ENCODE peak calls at places on chromosome 14, in six cellular contexts. One of them, this sample, is unnamed.

GRCh38 chr14:37417151-37417550 is 177.9 kb downstream of the FOXA1 start:
- DNase-seq in colonic mucosa: no peak
- DNase-seq in pancreas: no peak
- DNase-seq in RWPE1: no peak
- DNase-seq in fibroblast of the aortic adventitia: no peak
- DNase-seq in AG04450: no peak
- DNase-seq in this sample: no peak

GRCh38 chr14:56945291-56945690 is 135.0 kb upstream of the OTX2 start:
- DNase-seq in colonic mucosa: no peak
- DNase-seq in fibroblast of the aortic adventitia: no peak
- DNase-seq in pancreas: no peak
- DNase-seq in AG04450: no peak
- DNase-seq in RWPE1: no peak
- DNase-seq in this sample: no peak

GRCh38 chr14:23650506-23650905 is 14.3 kb downstream of the DHRS2 start:
- DNase-seq in fibroblast of the aortic adventitia: no peak
- DNase-seq in RWPE1: no peak
- DNase-seq in colonic mucosa: no peak
- DNase-seq in AG04450: no peak
- DNase-seq in pancreas: no peak
- DNase-seq in this sample: no peak

GRCh38 chr14:96811265-96811664 is 14.1 kb downstream of the VRK1 start:
- DNase-seq in RWPE1: peak
- DNase-seq in fibroblast of the aortic adventitia: peak
- DNase-seq in AG04450: peak
- DNase-seq in colonic mucosa: no peak
- DNase-seq in pancreas: no peak
- DNase-seq in this sample: no peak

GRCh38 chr14:35366048-35366428 is 38.5 kb downstream of the NFKBIA start:
- DNase-seq in fibroblast of the aortic adventitia: peak
- DNase-seq in colonic mucosa: no peak
- DNase-seq in RWPE1: no peak
- DNase-seq in AG04450: no peak
- DNase-seq in pancreas: peak
- DNase-seq in this sample: no peak

GRCh38 chr14:70905316-70905715 is 1.9 kb upstream of the PCNX1 start:
- DNase-seq in colonic mucosa: peak
- DNase-seq in RWPE1: no peak
- DNase-seq in pancreas: no peak
- DNase-seq in AG04450: peak
- DNase-seq in fibroblast of the aortic adventitia: peak
- DNase-seq in this sample: no peak

GRCh38 chr14:79357307-79357706 is 854.0 kb downstream of the DIO2 start:
- DNase-seq in pancreas: no peak
- DNase-seq in RWPE1: no peak
- DNase-seq in fibroblast of the aortic adventitia: no peak
- DNase-seq in colonic mucosa: no peak
- DNase-seq in AG04450: no peak
- DNase-seq in this sample: no peak

GRCh38 chr14:22375321-22375930 is 213.6 kb downstream of the DAD1 start:
- DNase-seq in AG04450: peak
- DNase-seq in colonic mucosa: peak
- DNase-seq in RWPE1: peak
- DNase-seq in pancreas: no peak
- DNase-seq in fibroblast of the aortic adventitia: peak
- DNase-seq in this sample: peak

GRCh38 chr14:29637406-29637805 is 290.2 kb downstream of the PRKD1 start:
- DNase-seq in fibroblast of the aortic adventitia: peak
- DNase-seq in pancreas: peak
- DNase-seq in colonic mucosa: peak
- DNase-seq in AG04450: no peak
- DNase-seq in RWPE1: no peak
- DNase-seq in this sample: no peak

GRCh38 chr14:57089901-57090300 is 178.8 kb downstream of the EXOC5 start:
- DNase-seq in colonic mucosa: no peak
- DNase-seq in AG04450: no peak
- DNase-seq in pancreas: no peak
- DNase-seq in RWPE1: no peak
- DNase-seq in fibroblast of the aortic adventitia: no peak
- DNase-seq in this sample: no peak

GRCh38 chr14:55454264-55455151 is 14.1 kb upstream of the TBPL2 start:
- DNase-seq in AG04450: peak
- DNase-seq in fibroblast of the aortic adventitia: peak
- DNase-seq in pancreas: no peak
- DNase-seq in colonic mucosa: peak
- DNase-seq in RWPE1: peak
- DNase-seq in this sample: no peak

GRCh38 chr14:69484444-69485113 is at the start of gene PLEKHD1:
- DNase-seq in RWPE1: peak
- DNase-seq in fibroblast of the aortic adventitia: no peak
- DNase-seq in pancreas: peak
- DNase-seq in colonic mucosa: peak
- DNase-seq in AG04450: no peak
- DNase-seq in this sample: no peak

GRCh38 chr14:78448483-78449094 is 278.4 kb downstream of the NRXN3 start:
- DNase-seq in colonic mucosa: peak
- DNase-seq in pancreas: peak
- DNase-seq in fibroblast of the aortic adventitia: peak
- DNase-seq in AG04450: no peak
- DNase-seq in RWPE1: peak
- DNase-seq in this sample: peak

GRCh38 chr14:76292561-76292960 is 83.4 kb upstream of the ESRRB start:
- DNase-seq in pancreas: no peak
- DNase-seq in colonic mucosa: no peak
- DNase-seq in fibroblast of the aortic adventitia: no peak
- DNase-seq in AG04450: no peak
- DNase-seq in RWPE1: no peak
- DNase-seq in this sample: no peak

GRCh38 chr14:68368850-68369249 is 424.0 kb downstream of the ZFP36L1 start:
- DNase-seq in pancreas: no peak
- DNase-seq in fibroblast of the aortic adventitia: no peak
- DNase-seq in colonic mucosa: no peak
- DNase-seq in AG04450: no peak
- DNase-seq in RWPE1: no peak
- DNase-seq in this sample: no peak

GRCh38 chr14:77104393-77104792 is 6.3 kb downstream of the CIPC start:
- DNase-seq in fibroblast of the aortic adventitia: no peak
- DNase-seq in AG04450: no peak
- DNase-seq in colonic mucosa: no peak
- DNase-seq in pancreas: no peak
- DNase-seq in RWPE1: no peak
- DNase-seq in this sample: no peak

GRCh38 chr14:41449057-41449456 is 157.6 kb upstream of the LRFN5 start:
- DNase-seq in AG04450: no peak
- DNase-seq in RWPE1: no peak
- DNase-seq in fibroblast of the aortic adventitia: no peak
- DNase-seq in pancreas: no peak
- DNase-seq in colonic mucosa: no peak
- DNase-seq in this sample: no peak

GRCh38 chr14:94904636-94905035 is 134.7 kb upstream of the GSC start:
- DNase-seq in pancreas: no peak
- DNase-seq in RWPE1: no peak
- DNase-seq in AG04450: no peak
- DNase-seq in colonic mucosa: no peak
- DNase-seq in fibroblast of the aortic adventitia: peak
- DNase-seq in this sample: no peak

GRCh38 chr14:30210630-30211029 is 283.0 kb upstream of the PRKD1 start:
- DNase-seq in AG04450: no peak
- DNase-seq in colonic mucosa: no peak
- DNase-seq in pancreas: no peak
- DNase-seq in fibroblast of the aortic adventitia: peak
- DNase-seq in RWPE1: no peak
- DNase-seq in this sample: no peak

GRCh38 chr14:34980337-34980900 is 2.4 kb upstream of the SRP54 start:
- DNase-seq in colonic mucosa: no peak
- DNase-seq in fibroblast of the aortic adventitia: no peak
- DNase-seq in AG04450: no peak
- DNase-seq in RWPE1: no peak
- DNase-seq in pancreas: no peak
- DNase-seq in this sample: no peak

GRCh38 chr14:55430024-55430690 is 10.3 kb downstream of the TBPL2 start:
- DNase-seq in pancreas: no peak
- DNase-seq in colonic mucosa: peak
- DNase-seq in AG04450: peak
- DNase-seq in RWPE1: peak
- DNase-seq in fibroblast of the aortic adventitia: peak
- DNase-seq in this sample: peak

GRCh38 chr14:60327447-60328331 is 78.7 kb downstream of the PPM1A start:
- DNase-seq in RWPE1: no peak
- DNase-seq in fibroblast of the aortic adventitia: no peak
- DNase-seq in colonic mucosa: peak
- DNase-seq in AG04450: no peak
- DNase-seq in pancreas: peak
- DNase-seq in this sample: peak

GRCh38 chr14:36070056-36071043 is 106.2 kb downstream of the PTCSC3 start:
- DNase-seq in pancreas: peak
- DNase-seq in colonic mucosa: peak
- DNase-seq in fibroblast of the aortic adventitia: peak
- DNase-seq in RWPE1: peak
- DNase-seq in AG04450: peak
- DNase-seq in this sample: peak

GRCh38 chr14:77120771-77121743 is 20.5 kb downstream of the ZDHHC22 start:
- DNase-seq in colonic mucosa: no peak
- DNase-seq in pancreas: no peak
- DNase-seq in AG04450: no peak
- DNase-seq in RWPE1: no peak
- DNase-seq in fibroblast of the aortic adventitia: no peak
- DNase-seq in this sample: peak

GRCh38 chr14:73491256-73491976 is 683 bp downstream of the RIOX1 start:
- DNase-seq in pancreas: peak
- DNase-seq in colonic mucosa: peak
- DNase-seq in fibroblast of the aortic adventitia: peak
- DNase-seq in AG04450: peak
- DNase-seq in RWPE1: peak
- DNase-seq in this sample: peak

GRCh38 chr14:69039287-69039628 is 60.2 kb upstream of the ACTN1 start:
- DNase-seq in fibroblast of the aortic adventitia: peak
- DNase-seq in pancreas: no peak
- DNase-seq in AG04450: no peak
- DNase-seq in colonic mucosa: no peak
- DNase-seq in RWPE1: peak
- DNase-seq in this sample: no peak

GRCh38 chr14:64721391-64721791 is 17.2 kb downstream of the PLEKHG3 start:
- DNase-seq in RWPE1: no peak
- DNase-seq in AG04450: no peak
- DNase-seq in fibroblast of the aortic adventitia: peak
- DNase-seq in pancreas: peak
- DNase-seq in colonic mucosa: peak
- DNase-seq in this sample: no peak

GRCh38 chr14:75452900-75453816 is 25.3 kb downstream of the JDP2 start:
- DNase-seq in colonic mucosa: no peak
- DNase-seq in pancreas: no peak
- DNase-seq in AG04450: peak
- DNase-seq in fibroblast of the aortic adventitia: peak
- DNase-seq in RWPE1: peak
- DNase-seq in this sample: no peak

GRCh38 chr14:68522510-68523325 is 270.1 kb downstream of the ZFP36L1 start:
- DNase-seq in AG04450: no peak
- DNase-seq in fibroblast of the aortic adventitia: peak
- DNase-seq in RWPE1: no peak
- DNase-seq in colonic mucosa: no peak
- DNase-seq in pancreas: no peak
- DNase-seq in this sample: no peak

GRCh38 chr14:47675489-47676300 is at the start of gene MDGA2:
- DNase-seq in AG04450: no peak
- DNase-seq in fibroblast of the aortic adventitia: no peak
- DNase-seq in pancreas: peak
- DNase-seq in colonic mucosa: no peak
- DNase-seq in RWPE1: peak
- DNase-seq in this sample: peak

GRCh38 chr14:28142400-28143015 is 624.1 kb upstream of the FOXG1 start:
- DNase-seq in pancreas: no peak
- DNase-seq in AG04450: no peak
- DNase-seq in colonic mucosa: no peak
- DNase-seq in fibroblast of the aortic adventitia: peak
- DNase-seq in RWPE1: peak
- DNase-seq in this sample: no peak
- TF ChIP-seq CTCF in pancreas: no peak
- TF ChIP-seq CTCF in AG04450: no peak
- TF ChIP-seq CTCF in colonic mucosa: no peak
- TF ChIP-seq CTCF in fibroblast of the aortic adventitia: peak
- TF ChIP-seq CTCF in RWPE1: peak
- TF ChIP-seq CTCF in this sample: no peak

GRCh38 chr14:102982852-102983470 is 60.5 kb downstream of the AMN start:
- DNase-seq in pancreas: peak
- DNase-seq in colonic mucosa: no peak
- DNase-seq in RWPE1: no peak
- DNase-seq in AG04450: no peak
- DNase-seq in fibroblast of the aortic adventitia: no peak
- DNase-seq in this sample: no peak
- TF ChIP-seq CTCF in pancreas: no peak
- TF ChIP-seq CTCF in colonic mucosa: no peak
- TF ChIP-seq CTCF in RWPE1: no peak
- TF ChIP-seq CTCF in AG04450: no peak
- TF ChIP-seq CTCF in fibroblast of the aortic adventitia: no peak
- TF ChIP-seq CTCF in this sample: no peak

GRCh38 chr14:58278177-58278576 is 20.2 kb upstream of the ARID4A start:
- DNase-seq in colonic mucosa: no peak
- DNase-seq in pancreas: no peak
- DNase-seq in RWPE1: no peak
- DNase-seq in fibroblast of the aortic adventitia: no peak
- DNase-seq in AG04450: no peak
- DNase-seq in this sample: no peak

GRCh38 chr14:58276208-58276607 is 22.1 kb upstream of the ARID4A start:
- DNase-seq in colonic mucosa: no peak
- DNase-seq in AG04450: no peak
- DNase-seq in pancreas: no peak
- DNase-seq in fibroblast of the aortic adventitia: no peak
- DNase-seq in RWPE1: no peak
- DNase-seq in this sample: no peak

GRCh38 chr14:58275527-58276190 is 22.7 kb upstream of the ARID4A start:
- DNase-seq in colonic mucosa: no peak
- DNase-seq in pancreas: no peak
- DNase-seq in AG04450: no peak
- DNase-seq in fibroblast of the aortic adventitia: no peak
- DNase-seq in RWPE1: no peak
- DNase-seq in this sample: no peak

GRCh38 chr14:58270628-58271027 is 26.0 kb downstream of the PSMA3 start:
- DNase-seq in fibroblast of the aortic adventitia: no peak
- DNase-seq in AG04450: no peak
- DNase-seq in pancreas: no peak
- DNase-seq in RWPE1: no peak
- DNase-seq in colonic mucosa: no peak
- DNase-seq in this sample: no peak

GRCh38 chr14:58272589-58273372 is 25.6 kb upstream of the ARID4A start:
- DNase-seq in colonic mucosa: peak
- DNase-seq in pancreas: no peak
- DNase-seq in RWPE1: no peak
- DNase-seq in fibroblast of the aortic adventitia: peak
- DNase-seq in AG04450: peak
- DNase-seq in this sample: no peak
- TF ChIP-seq CTCF in colonic mucosa: peak
- TF ChIP-seq CTCF in pancreas: peak
- TF ChIP-seq CTCF in RWPE1: no peak
- TF ChIP-seq CTCF in fibroblast of the aortic adventitia: peak
- TF ChIP-seq CTCF in AG04450: no peak
- TF ChIP-seq CTCF in this sample: no peak

GRCh38 chr14:66403183-66403582 is 83.0 kb upstream of the CCDC196 start:
- DNase-seq in pancreas: no peak
- DNase-seq in RWPE1: peak
- DNase-seq in AG04450: no peak
- DNase-seq in fibroblast of the aortic adventitia: peak
- DNase-seq in colonic mucosa: no peak
- DNase-seq in this sample: peak
- TF ChIP-seq CTCF in pancreas: peak
- TF ChIP-seq CTCF in RWPE1: peak
- TF ChIP-seq CTCF in AG04450: peak
- TF ChIP-seq CTCF in fibroblast of the aortic adventitia: peak
- TF ChIP-seq CTCF in colonic mucosa: no peak
- TF ChIP-seq CTCF in this sample: peak

GRCh38 chr14:63050694-63051093 is 5.4 kb upstream of the KCNH5 start:
- DNase-seq in colonic mucosa: no peak
- DNase-seq in fibroblast of the aortic adventitia: no peak
- DNase-seq in RWPE1: no peak
- DNase-seq in pancreas: no peak
- DNase-seq in AG04450: no peak
- DNase-seq in this sample: no peak
- TF ChIP-seq CTCF in colonic mucosa: no peak
- TF ChIP-seq CTCF in fibroblast of the aortic adventitia: no peak
- TF ChIP-seq CTCF in RWPE1: no peak
- TF ChIP-seq CTCF in pancreas: no peak
- TF ChIP-seq CTCF in AG04450: no peak
- TF ChIP-seq CTCF in this sample: no peak